ENCODE peak calls at places on chromosomes 6 and 20, in eight cellular contexts. I is D721Med, K is fibroblast of the aortic adventitia, X is ovary, V is natural killer cell, Z is GM13977, T is nephron progenitor cell, L is fibroblast of villous mesenchyme. H is an unnamed sample.

GRCh38 chr6:152982768-152983636 is at the start of gene FBXO5:
- DNase-seq in V (peak), T (peak), I (peak), K (peak), X (peak), Z (peak), L (peak), H (peak)

GRCh38 chr6:12331951-12332749 is 42.0 kb downstream of the EDN1 start:
- DNase-seq in Z (no peak), K (peak), L (no peak), X (no peak), V (no peak), T (no peak), I (no peak), H (peak)

GRCh38 chr6:168385858-168386735 is 54.9 kb upstream of the SMOC2 start:
- DNase-seq in V (no peak), T (no peak), Z (no peak), I (no peak), K (no peak), X (no peak), L (no peak), H (no peak)

GRCh38 chr6:45677381-45677992 is 299.8 kb upstream of the SUPT3H start:
- DNase-seq in V (peak), I (no peak), T (no peak), Z (peak), K (no peak), L (peak), X (no peak), H (peak)

GRCh38 chr6:144311361-144311760 is 26.2 kb downstream of the UTRN start:
- DNase-seq in X (no peak), T (no peak), Z (no peak), V (no peak), K (no peak), I (no peak), L (no peak), H (no peak)

GRCh38 chr6:23350752-23351453 is 775.1 kb upstream of the NRSN1 start:
- DNase-seq in L (no peak), V (no peak), T (no peak), Z (no peak), K (no peak), X (no peak), I (no peak), H (no peak)

GRCh38 chr6:1136415-1136774 is 175.5 kb upstream of the FOXQ1 start:
- DNase-seq in T (no peak), X (no peak), Z (no peak), V (no peak), L (no peak), K (peak), I (no peak), H (peak)

GRCh38 chr20:47498606-47499005 is 3.1 kb upstream of the NCOA3 start:
- DNase-seq in V (no peak), L (no peak), K (no peak), I (no peak), X (no peak), Z (no peak), T (no peak), H (no peak)

GRCh38 chr20:43691928-43692524 is 25.1 kb downstream of the MYBL2 start:
- DNase-seq in Z (peak), L (peak), V (no peak), X (no peak), T (peak), I (peak), K (peak), H (peak)

GRCh38 chr6:145898376-145898775 is 65.8 kb downstream of the SHPRH start:
- DNase-seq in T (no peak), L (no peak), I (no peak), X (no peak), V (no peak), K (no peak), Z (no peak), H (no peak)

GRCh38 chr20:61737812-61738443 is 327.8 kb downstream of the TAF4 start:
- DNase-seq in L (no peak), I (no peak), V (no peak), T (no peak), K (no peak), Z (no peak), X (no peak), H (no peak)

GRCh38 chr6:109961666-109962065 is 16.4 kb upstream of the GPR6 start:
- DNase-seq in V (no peak), L (no peak), T (no peak), X (no peak), I (no peak), Z (no peak), K (peak), H (no peak)

GRCh38 chr6:50936277-50936681 is 117.6 kb downstream of the TFAP2B start:
- DNase-seq in X (no peak), T (no peak), K (no peak), V (no peak), Z (no peak), I (no peak), L (no peak), H (no peak)

GRCh38 chr6:33850869-33851541 is 47.2 kb upstream of the MLN start:
- DNase-seq in K (no peak), V (no peak), L (no peak), T (no peak), X (no peak), I (no peak), Z (no peak), H (no peak)

GRCh38 chr6:150200428-150201105 is 57.7 kb downstream of the PPP1R14C start:
- DNase-seq in K (peak), V (no peak), Z (no peak), L (no peak), X (no peak), T (no peak), I (no peak), H (no peak)

GRCh38 chr20:41178904-41179432 is 41.6 kb downstream of the PLCG1 start:
- DNase-seq in T (no peak), X (peak), Z (no peak), K (no peak), V (no peak), L (no peak), I (no peak), H (no peak)

GRCh38 chr6:42210551-42210950 is 7.1 kb downstream of the MRPS10 start:
- DNase-seq in I (no peak), Z (no peak), L (no peak), T (no peak), V (no peak), X (no peak), K (no peak), H (no peak)

GRCh38 chr6:45543298-45544235 is 165.8 kb upstream of the SUPT3H start:
- DNase-seq in K (peak), T (no peak), L (peak), I (no peak), Z (no peak), X (no peak), V (no peak), H (no peak)

GRCh38 chr6:113994934-113995342 is 24.0 kb upstream of the HDAC2 start:
- DNase-seq in I (no peak), K (peak), Z (peak), V (no peak), T (peak), L (peak), X (no peak), H (no peak)

GRCh38 chr20:51910202-51911050 is 108.1 kb upstream of the SALL4 start:
- DNase-seq in X (no peak), V (no peak), I (no peak), K (no peak), L (peak), Z (no peak), T (no peak), H (no peak)

GRCh38 chr6:53109612-53110011 is 39.0 kb downstream of the GCM1 start:
- DNase-seq in I (no peak), K (no peak), L (no peak), T (no peak), Z (no peak), X (no peak), V (no peak), H (no peak)

GRCh38 chr6:130900913-130901312 is 73.7 kb downstream of the SMLR1 start:
- DNase-seq in L (peak), K (peak), I (no peak), X (peak), Z (no peak), T (no peak), V (no peak), H (no peak)

GRCh38 chr6:39881851-39882566 is 52.3 kb downstream of the MOCS1 start:
- DNase-seq in I (no peak), V (no peak), Z (no peak), X (peak), T (no peak), L (peak), K (peak), H (no peak)

GRCh38 chr20:58927490-58928061 is 53.5 kb upstream of the NELFCD start:
- DNase-seq in I (no peak), X (no peak), K (no peak), Z (no peak), V (no peak), L (no peak), T (no peak), H (no peak)

GRCh38 chr6:74578339-74578738 is 627.5 kb downstream of the COL12A1 start:
- DNase-seq in V (no peak), L (peak), Z (no peak), K (peak), I (no peak), X (no peak), T (no peak), H (no peak)

GRCh38 chr20:32761831-32762753 is at the start of gene DNMT3B:
- DNase-seq in I (peak), K (peak), V (peak), X (peak), T (peak), Z (peak), L (peak), H (peak)

GRCh38 chr20:63682384-63683139 is 13.9 kb upstream of the TNFRSF6B start:
- DNase-seq in X (no peak), K (peak), L (peak), V (no peak), I (no peak), Z (no peak), T (no peak), H (peak)

DNA sequence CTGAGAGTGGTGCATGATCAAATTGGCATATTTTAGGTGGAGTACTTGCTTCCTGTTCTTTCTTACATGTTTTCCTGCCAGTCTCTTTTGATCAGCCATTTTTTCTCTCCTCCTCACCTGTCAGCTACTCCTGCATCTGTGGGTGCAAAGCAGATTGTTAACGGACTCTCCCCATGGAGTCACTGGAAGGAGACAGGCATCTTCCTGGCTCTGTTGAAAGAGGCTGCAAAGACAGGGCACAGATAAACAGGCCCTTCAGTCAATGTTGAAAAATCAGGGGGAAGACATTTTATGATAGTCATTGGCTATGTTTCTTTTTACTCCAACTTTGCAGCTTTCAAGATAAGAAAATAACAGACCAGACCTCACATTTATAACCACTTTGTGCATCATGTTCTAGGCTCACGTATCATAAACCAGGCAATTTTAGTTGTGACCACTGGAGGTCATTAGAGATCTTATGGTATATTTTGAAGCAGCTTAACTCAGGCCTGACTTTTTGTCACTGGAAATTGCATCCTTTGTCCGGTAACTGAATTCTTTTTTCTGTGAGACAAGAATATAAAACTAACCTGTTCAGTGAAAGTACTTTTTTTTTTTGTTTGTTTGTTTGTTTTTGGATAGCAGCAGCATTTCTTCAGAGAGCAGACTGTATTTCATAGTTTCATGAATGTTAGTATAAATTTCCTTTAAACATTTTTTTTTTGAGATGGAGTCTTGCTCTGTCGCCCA is 20.1 kb downstream of the ECT2L start:
- DNase-seq in X (no peak), V (no peak), Z (peak), T (no peak), K (peak), L (peak), I (peak), H (no peak)
- TF ChIP-seq CTCF in X (peak), V (peak), Z (peak), T (peak), K (peak), L (peak), I (peak), H (peak)

GRCh38 chr6:63340351-63340750 is 20.6 kb upstream of the LGSN start:
- DNase-seq in X (no peak), I (no peak), V (no peak), L (no peak), T (no peak), K (no peak), Z (no peak), H (no peak)
- TF ChIP-seq CTCF in X (no peak), I (no peak), V (no peak), L (no peak), T (no peak), K (no peak), Z (no peak), H (no peak)

GRCh38 chr6:43488667-43489276 is 11.4 kb downstream of the TJAP1 start:
- DNase-seq in K (no peak), I (no peak), V (no peak), L (no peak), Z (no peak), X (no peak), T (no peak), H (no peak)
- TF ChIP-seq CTCF in K (no peak), I (no peak), V (no peak), L (no peak), Z (no peak), X (no peak), T (no peak), H (no peak)

GRCh38 chr6:55543633-55544309 is 35.2 kb downstream of the HMGCLL1 start:
- DNase-seq in K (no peak), Z (no peak), L (no peak), X (no peak), V (no peak), T (no peak), I (no peak), H (no peak)

GRCh38 chr6:55541024-55541423 is 38.0 kb downstream of the HMGCLL1 start:
- DNase-seq in Z (no peak), L (no peak), V (no peak), K (no peak), I (no peak), X (no peak), T (no peak), H (no peak)

DNA sequence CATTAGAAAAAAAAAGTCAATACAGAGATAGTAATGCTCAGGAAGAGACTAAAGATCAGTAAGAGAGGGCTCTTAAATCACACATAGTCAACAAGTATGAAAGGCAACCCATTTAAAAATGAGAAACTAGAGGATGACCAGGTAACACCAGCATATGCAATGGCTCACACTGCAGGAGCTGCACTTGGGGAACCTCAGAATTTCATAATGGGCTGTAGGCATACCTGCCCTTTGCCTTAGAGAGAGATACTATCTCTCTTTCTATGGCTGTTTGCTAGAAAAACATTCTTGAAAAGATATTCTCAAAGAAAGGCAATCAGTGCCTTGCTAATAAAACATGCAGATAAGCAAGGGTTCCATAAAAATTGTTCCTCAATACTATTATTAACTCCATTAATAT is 33.2 kb downstream of the HMGCLL1 start:
- DNase-seq in X (no peak), Z (no peak), I (no peak), K (no peak), V (no peak), T (no peak), L (no peak), H (no peak)
- TF ChIP-seq CTCF in X (no peak), Z (no peak), I (no peak), K (no peak), V (no peak), T (no peak), L (no peak), H (no peak)

DNA sequence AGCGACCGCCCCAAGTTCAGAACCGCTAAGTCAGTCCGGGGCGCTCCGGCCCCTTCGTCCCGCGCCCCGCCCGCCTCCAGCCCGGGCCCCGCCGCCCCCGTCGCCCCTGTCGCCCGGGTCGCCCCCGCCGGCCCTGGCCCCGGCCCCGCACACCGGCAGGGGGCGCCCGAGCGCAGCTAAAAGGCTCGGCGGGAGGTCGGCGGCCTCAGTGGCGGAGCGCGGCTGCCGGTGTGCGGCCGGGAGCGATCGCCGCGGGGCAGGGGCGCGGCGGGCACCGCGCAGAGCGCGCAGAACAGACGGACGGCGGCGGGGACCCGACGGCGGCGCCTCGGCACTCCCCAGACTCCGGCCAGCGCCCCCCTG is at the start of gene FNDC1:
- DNase-seq in X (no peak), V (no peak), Z (peak), K (no peak), I (peak), L (no peak), T (peak), H (peak)
- TF ChIP-seq CTCF in X (no peak), V (no peak), Z (peak), K (peak), I (peak), L (no peak), T (no peak), H (peak)

DNA sequence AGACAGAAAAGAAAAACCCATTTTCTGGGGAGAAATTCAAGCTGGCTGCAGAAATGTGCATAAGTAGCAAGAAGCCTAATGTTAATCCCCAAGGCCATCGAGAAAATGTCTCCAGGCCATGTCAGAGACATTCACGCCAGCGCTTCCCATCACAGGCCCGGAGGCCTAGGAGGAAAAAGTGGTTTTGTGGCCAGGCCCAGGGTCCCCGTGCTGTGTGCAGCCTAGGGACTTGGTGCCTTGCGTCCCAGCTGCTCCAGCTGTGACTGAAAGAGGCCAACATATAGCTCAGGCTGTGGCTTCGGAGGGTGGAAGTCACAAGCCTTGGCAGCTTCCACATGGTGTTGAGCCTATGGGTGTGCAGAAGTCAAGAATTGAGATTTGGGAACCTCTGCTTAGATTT is 10.9 kb downstream of the IFNGR1 start:
- DNase-seq in Z (no peak), K (no peak), X (no peak), V (no peak), I (no peak), L (no peak), T (no peak), H (no peak)
- TF ChIP-seq CTCF in Z (no peak), K (no peak), X (no peak), V (no peak), I (no peak), L (no peak), T (no peak), H (no peak)

DNA sequence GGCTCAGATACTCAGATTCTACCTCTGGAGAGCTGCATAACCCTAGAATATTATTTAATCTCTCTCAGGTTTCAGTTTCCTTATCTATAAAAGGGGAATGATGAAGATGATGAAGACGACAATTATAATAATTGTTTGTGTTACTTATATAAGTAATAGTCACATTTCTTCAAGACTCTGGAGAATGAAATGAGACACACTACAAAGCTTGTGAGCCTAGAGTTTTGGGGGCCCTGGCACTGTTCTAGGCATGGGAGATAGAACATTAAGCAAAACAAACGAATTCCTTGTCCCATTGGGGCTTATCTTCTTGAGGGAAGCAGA is 5.4 kb upstream of the ZNF217 start:
- DNase-seq in V (no peak), L (no peak), K (no peak), Z (no peak), T (no peak), I (no peak), X (no peak), H (no peak)
- TF ChIP-seq CTCF in V (no peak), L (no peak), K (no peak), Z (no peak), T (no peak), I (no peak), X (no peak), H (no peak)

H was measured in body of pancreas.